ENCODE peak calls at places on chromosomes 12 and 14, in four cellular contexts. K is left lung, M is suprapubic skin, X is sigmoid colon. H is an unnamed sample.

GRCh38 chr12:57449375-57449774 is 5.7 kb upstream of the INHBE start:
- DNase-seq in M (no peak), X (no peak), K (no peak), H (no peak)

GRCh38 chr14:56585461-56586084 is 6.0 kb downstream of the TMEM260 start:
- DNase-seq in X (no peak), K (no peak), M (no peak), H (no peak)

GRCh38 chr12:111338096-111338495 is 30.8 kb downstream of the PHETA1 start:
- DNase-seq in M (no peak), K (no peak), X (no peak), H (no peak)

GRCh38 chr14:89504084-89504483 is 87.1 kb upstream of the FOXN3 start:
- DNase-seq in M (no peak), K (no peak), X (no peak), H (no peak)

GRCh38 chr12:117854339-117855012 is 114.3 kb downstream of the KSR2 start:
- DNase-seq in X (no peak), K (peak; percentile 37), M (no peak), H (no peak)

GRCh38 chr14:64605926-64606685 is 56.3 kb downstream of the PPP1R36 start:
- DNase-seq in K (no peak), M (no peak), X (no peak), H (no peak)

GRCh38 chr12:15540025-15540424 is 217.7 kb downstream of the PTPRO start:
- DNase-seq in K (no peak), X (no peak), M (no peak), H (no peak)

GRCh38 chr12:25811656-25812126 is 146.8 kb upstream of the RASSF8 start:
- DNase-seq in X (no peak), M (no peak), K (no peak), H (no peak)

GRCh38 chr14:53153702-53154112 is 584 bp upstream of the DDHD1 start:
- DNase-seq in M (no peak), X (no peak), K (no peak), H (no peak)

GRCh38 chr12:115799610-115800009 is 477.9 kb downstream of the MED13L start:
- DNase-seq in X (no peak), M (no peak), K (no peak), H (no peak)

GRCh38 chr14:94025720-94026119 is 420 bp upstream of the OTUB2 start:
- DNase-seq in X (no peak), M (no peak), K (no peak), H (no peak)

DNA sequence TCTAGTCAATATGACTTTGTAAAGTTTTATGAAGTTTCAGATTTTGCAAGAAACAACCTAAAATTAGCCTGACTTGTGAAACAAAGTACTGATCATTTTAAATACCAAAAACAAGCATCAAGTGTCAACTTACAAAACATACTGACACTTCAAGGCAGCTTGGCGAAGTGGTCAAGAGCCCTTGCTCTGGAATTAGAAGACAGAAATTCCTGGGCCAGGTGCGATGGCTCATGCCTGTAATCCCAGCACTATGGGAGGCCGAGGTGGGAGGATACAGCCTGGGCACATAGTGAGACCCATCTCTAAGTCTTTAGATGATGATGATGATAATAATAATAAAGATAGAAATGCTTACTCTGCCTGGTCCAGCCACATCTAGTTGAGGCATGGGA is 45.4 kb upstream of the NR2C1 start:
- DNase-seq in K (peak; percentile 50), X (no peak), M (no peak), H (no peak)
- H3K27ac ChIP-seq in K (peak overlapping the region; percentile 67), X (no peak overlapping the region), M (peak overlapping the region; percentile 14), H (no peak overlapping the region)

GRCh38 chr14:106141242-106142220 is 615.1 kb downstream of the TMEM121 start:
- DNase-seq in X (no peak), K (no peak), M (no peak), H (peak; percentile 52)
- H3K9me3 ChIP-seq in X (no peaks in the 10 kb centered on the region), K (no peaks in the 10 kb centered on the region), M (no peaks in the 10 kb centered on the region), H (no peaks in the 10 kb centered on the region)

GRCh38 chr12:2287589-2287988 is 234.8 kb downstream of the CACNA1C start:
- DNase-seq in K (no peak), M (no peak), X (no peak), H (no peak)

GRCh38 chr12:2286051-2286450 is 233.3 kb downstream of the CACNA1C start:
- DNase-seq in X (no peak), K (no peak), M (no peak), H (no peak)

GRCh38 chr12:2288001-2288400 is 235.2 kb downstream of the CACNA1C start:
- DNase-seq in M (no peak), X (no peak), K (no peak), H (no peak)

GRCh38 chr12:2286461-2287131 is 233.8 kb downstream of the CACNA1C start:
- DNase-seq in M (no peak), X (no peak), K (no peak), H (no peak)

DNA sequence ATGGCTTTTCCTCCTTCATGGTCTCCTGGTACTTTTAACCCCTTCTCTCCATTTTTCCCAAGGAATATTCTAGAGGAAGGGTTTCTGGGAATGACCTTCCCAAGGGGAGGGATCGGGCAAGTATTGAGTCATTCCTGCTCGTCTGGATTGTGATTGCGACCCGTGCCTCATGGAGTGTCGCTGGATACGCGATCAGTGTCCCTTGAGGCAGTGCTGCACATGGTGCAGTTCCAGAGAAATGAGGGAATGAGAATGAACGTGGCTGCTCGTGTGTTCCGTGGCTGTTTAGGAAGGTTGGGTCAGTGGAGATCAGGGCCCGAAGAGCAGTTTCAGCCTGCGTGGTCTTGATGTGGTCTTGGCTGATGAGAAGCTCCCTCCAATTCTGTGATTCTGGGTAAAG is 234.4 kb downstream of the CACNA1C start:
- DNase-seq in K (no peak), X (no peak), M (no peak), H (no peak)
- H3K4me1 ChIP-seq in K (peaks cover 28% of the 10 kb centered on the region), X (peaks cover 96% of the 10 kb centered on the region), M (peaks cover 46% of the 10 kb centered on the region), H (no peaks in the 10 kb centered on the region)

DNA sequence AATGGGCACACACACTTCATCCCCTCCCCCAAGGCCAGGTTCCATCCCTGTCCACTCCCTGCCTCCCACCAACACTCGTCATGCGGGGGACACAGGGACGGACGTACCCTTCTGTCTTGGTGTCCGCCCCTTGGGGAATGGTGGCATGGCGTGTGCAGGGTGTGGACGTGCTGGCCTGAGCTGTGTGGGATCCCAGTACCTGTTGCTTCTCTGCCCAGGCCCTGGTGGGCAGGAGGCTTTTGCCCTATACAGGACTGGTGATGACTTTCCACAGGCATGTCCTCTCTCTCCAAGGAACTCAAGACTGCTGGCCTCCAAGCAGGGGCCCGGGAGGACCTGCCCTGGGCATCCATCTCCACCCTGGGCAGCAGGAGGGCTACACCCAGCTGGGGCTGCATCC is 195.8 kb upstream of the PRMT8 start:
- DNase-seq in X (no peak), M (no peak), K (no peak), H (no peak)
- H3K27ac ChIP-seq in X (no peak overlapping the region), M (no peak overlapping the region), K (no peak overlapping the region), H (no peak overlapping the region)

H was measured in CD8-positive, alpha-beta T cell.